ENCODE peak calls at places on chromosomes 12 and 14, in five cellular contexts. One of them, this sample, is unnamed.
A peak's percentile ranks its signal among the peaks of the same experiment; 100 is the strongest.

GRCh38 chr12:108563804-108564151 is 1.4 kb downstream of the ISCU start:
- DNase-seq in thoracic aorta: no peak
- DNase-seq in sigmoid colon: no peak
- DNase-seq in lower lobe of right lung: no peak
- DNase-seq in WERI-Rb-1: no peak
- DNase-seq in this sample: no peak

GRCh38 chr12:30416631-30417030 is 279.0 kb downstream of the IPO8 start:
- DNase-seq in sigmoid colon: no peak
- DNase-seq in lower lobe of right lung: no peak
- DNase-seq in WERI-Rb-1: no peak
- DNase-seq in thoracic aorta: no peak
- DNase-seq in this sample: no peak

GRCh38 chr14:75303415-75303814 is 24.8 kb downstream of the FOS start:
- DNase-seq in thoracic aorta: no peak
- DNase-seq in sigmoid colon: peak; percentile 86
- DNase-seq in WERI-Rb-1: peak; percentile 67
- DNase-seq in lower lobe of right lung: peak; percentile 70
- DNase-seq in this sample: peak; percentile 68

GRCh38 chr14:100416081-100416480 is 92.9 kb downstream of the SLC25A47 start:
- DNase-seq in WERI-Rb-1: no peak
- DNase-seq in lower lobe of right lung: no peak
- DNase-seq in sigmoid colon: no peak
- DNase-seq in thoracic aorta: no peak
- DNase-seq in this sample: no peak

GRCh38 chr12:49974231-49974675 is 1.5 kb downstream of the AQP6 start:
- DNase-seq in lower lobe of right lung: peak; percentile 76
- DNase-seq in sigmoid colon: peak; percentile 93
- DNase-seq in WERI-Rb-1: peak; percentile 89
- DNase-seq in thoracic aorta: no peak
- DNase-seq in this sample: peak; percentile 58

GRCh38 chr12:47954058-47954457 is 9.3 kb upstream of the TMEM106C start:
- DNase-seq in thoracic aorta: no peak
- DNase-seq in sigmoid colon: peak; percentile 45
- DNase-seq in WERI-Rb-1: no peak
- DNase-seq in lower lobe of right lung: no peak
- DNase-seq in this sample: no peak

GRCh38 chr12:100675432-100675831 is 101.9 kb downstream of the GAS2L3 start:
- DNase-seq in WERI-Rb-1: no peak
- DNase-seq in lower lobe of right lung: no peak
- DNase-seq in sigmoid colon: no peak
- DNase-seq in thoracic aorta: no peak
- DNase-seq in this sample: no peak

GRCh38 chr12:42961395-42961794 is 371.8 kb upstream of the PRICKLE1 start:
- DNase-seq in lower lobe of right lung: no peak
- DNase-seq in thoracic aorta: no peak
- DNase-seq in sigmoid colon: no peak
- DNase-seq in WERI-Rb-1: no peak
- DNase-seq in this sample: no peak

GRCh38 chr14:60848066-60848465 is 113.5 kb downstream of the MNAT1 start:
- DNase-seq in thoracic aorta: no peak
- DNase-seq in lower lobe of right lung: no peak
- DNase-seq in sigmoid colon: no peak
- DNase-seq in WERI-Rb-1: no peak
- DNase-seq in this sample: no peak

DNA sequence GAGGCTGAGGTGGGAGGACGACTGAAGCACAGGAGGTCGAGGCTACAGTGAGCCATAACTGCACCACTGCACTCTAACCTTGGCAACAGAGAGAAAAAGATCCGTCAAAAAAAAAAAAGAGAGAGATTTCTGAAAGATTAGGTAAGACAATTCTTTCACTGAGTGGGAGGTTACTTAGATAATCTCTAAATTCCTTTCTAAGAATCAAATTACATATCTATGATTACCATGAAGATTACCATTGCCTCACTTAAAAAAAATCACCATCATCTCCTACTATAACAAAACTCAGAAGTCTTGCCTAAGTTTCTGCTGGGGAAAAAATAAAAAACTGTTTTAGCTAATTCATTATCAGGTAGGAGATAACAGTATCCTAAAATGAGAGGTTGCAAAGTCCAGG is 366.7 kb downstream of the DUSP6 start:
- DNase-seq in WERI-Rb-1: no peak
- DNase-seq in lower lobe of right lung: no peak
- DNase-seq in thoracic aorta: no peak
- DNase-seq in sigmoid colon: no peak
- DNase-seq in this sample: no peak
- TF ChIP-seq CTCF in WERI-Rb-1: no peak
- TF ChIP-seq CTCF in lower lobe of right lung: no peak
- TF ChIP-seq CTCF in thoracic aorta: no peak
- TF ChIP-seq CTCF in sigmoid colon: no peak
- TF ChIP-seq CTCF in this sample: no peak

GRCh38 chr14:101781240-101782061 is 19.9 kb downstream of the PPP2R5C start:
- DNase-seq in lower lobe of right lung: no peak
- DNase-seq in WERI-Rb-1: no peak
- DNase-seq in sigmoid colon: no peak
- DNase-seq in thoracic aorta: no peak
- DNase-seq in this sample: peak; percentile 48
- TF ChIP-seq CTCF in lower lobe of right lung: no peak
- TF ChIP-seq CTCF in WERI-Rb-1: no peak
- TF ChIP-seq CTCF in sigmoid colon: no peak
- TF ChIP-seq CTCF in thoracic aorta: no peak
- TF ChIP-seq CTCF in this sample: no peak

DNA sequence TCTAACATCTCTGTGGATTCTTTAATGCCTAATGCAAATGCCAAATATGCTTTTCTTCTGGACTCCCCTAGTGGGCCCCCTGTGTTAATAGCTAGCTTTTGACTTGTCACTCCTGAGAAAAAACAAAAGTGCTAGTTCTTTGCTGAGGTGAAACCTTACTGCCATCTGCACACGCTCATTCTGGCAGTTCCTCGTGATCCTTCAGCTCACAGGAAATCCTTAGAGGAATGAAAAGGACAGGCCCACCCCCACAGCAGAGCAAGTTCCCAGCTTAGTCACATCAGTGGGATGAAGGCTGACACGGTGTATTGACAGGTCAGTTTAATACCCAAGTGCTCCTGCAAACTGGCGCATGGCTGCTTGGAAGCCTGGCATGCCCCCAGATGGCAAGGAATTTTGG is 165.1 kb upstream of the ATP2B1 start:
- DNase-seq in thoracic aorta: no peak
- DNase-seq in sigmoid colon: no peak
- DNase-seq in lower lobe of right lung: no peak
- DNase-seq in WERI-Rb-1: peak; percentile 75
- DNase-seq in this sample: no peak
- TF ChIP-seq CTCF in thoracic aorta: no peak
- TF ChIP-seq CTCF in sigmoid colon: no peak
- TF ChIP-seq CTCF in lower lobe of right lung: no peak
- TF ChIP-seq CTCF in WERI-Rb-1: no peak
- TF ChIP-seq CTCF in this sample: no peak

DNA sequence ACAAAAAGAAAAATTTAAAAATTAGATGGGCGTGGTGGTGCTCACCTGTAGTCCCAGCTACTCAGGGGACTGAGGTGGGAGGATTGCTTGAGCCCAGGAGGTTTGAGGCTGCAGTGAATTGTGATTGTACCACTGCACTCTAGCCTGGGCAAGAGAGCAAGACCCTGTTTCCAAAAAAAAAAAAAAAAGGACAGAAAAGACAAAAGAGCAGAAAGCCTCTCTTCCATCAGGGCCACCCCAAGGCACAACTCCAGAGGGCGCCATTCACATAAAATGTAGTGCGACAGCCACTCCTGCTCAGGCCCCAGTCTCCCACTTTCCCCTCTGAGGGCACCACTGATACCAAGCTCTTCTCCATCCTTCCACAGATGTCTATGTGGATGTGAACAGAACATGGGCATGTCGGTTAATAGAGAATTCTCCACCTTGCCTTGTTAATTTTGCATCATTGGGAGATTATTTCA is 41.8 kb downstream of the DGLUCY start:
- DNase-seq in thoracic aorta: no peak
- DNase-seq in WERI-Rb-1: no peak
- DNase-seq in lower lobe of right lung: no peak
- DNase-seq in sigmoid colon: no peak
- DNase-seq in this sample: no peak
- TF ChIP-seq CTCF in thoracic aorta: no peak
- TF ChIP-seq CTCF in WERI-Rb-1: peak; percentile 23
- TF ChIP-seq CTCF in lower lobe of right lung: no peak
- TF ChIP-seq CTCF in sigmoid colon: no peak
- TF ChIP-seq CTCF in this sample: no peak

DNA sequence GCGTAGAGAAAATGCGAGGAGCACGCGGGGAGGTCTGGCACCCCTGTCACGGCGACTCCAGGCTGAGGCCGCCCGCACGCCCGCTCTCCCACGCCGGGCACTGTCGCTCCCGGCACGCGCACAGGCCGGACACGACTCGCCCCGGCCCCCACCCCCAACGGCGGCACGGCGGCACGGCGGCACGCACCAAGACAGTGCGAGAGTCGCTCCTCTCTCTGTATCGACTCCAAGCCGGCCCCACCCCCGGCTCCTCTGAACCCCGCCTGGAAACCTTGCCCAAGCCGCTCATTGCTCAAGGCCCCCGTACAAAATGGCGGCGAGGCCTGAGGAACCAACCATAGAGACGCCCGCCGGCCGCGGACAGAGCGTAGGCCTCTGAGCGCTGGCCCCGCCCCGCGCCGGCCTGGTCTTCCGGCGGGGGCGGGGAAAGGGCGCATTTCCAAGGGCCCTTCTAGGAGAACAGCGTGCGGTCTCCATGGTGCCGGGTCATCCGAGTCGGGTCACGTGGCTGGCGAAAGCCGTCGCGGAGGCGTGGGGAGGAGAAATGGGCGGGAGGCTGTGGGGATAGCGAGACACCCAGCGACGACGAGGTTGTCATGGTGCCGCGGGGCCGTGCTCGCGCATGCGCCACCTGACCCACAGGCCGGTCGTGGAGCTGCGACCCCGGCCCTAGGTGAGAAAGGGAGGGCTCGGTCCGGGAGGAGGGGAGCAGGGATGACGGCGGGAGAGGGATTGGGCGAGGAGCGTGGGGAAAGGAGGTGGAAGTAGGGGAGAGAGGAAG is at the start of gene CIPC:
- DNase-seq in lower lobe of right lung: peak; percentile 100
- DNase-seq in WERI-Rb-1: peak; percentile 99
- DNase-seq in thoracic aorta: peak; percentile 98
- DNase-seq in sigmoid colon: peak; percentile 100
- DNase-seq in this sample: peak; percentile 99
- TF ChIP-seq CTCF in lower lobe of right lung: no peak
- TF ChIP-seq CTCF in WERI-Rb-1: no peak
- TF ChIP-seq CTCF in thoracic aorta: no peak
- TF ChIP-seq CTCF in sigmoid colon: no peak
- TF ChIP-seq CTCF in this sample: no peak

GRCh38 chr14:96038920-96039632 is at the start of gene C14orf132:
- DNase-seq in lower lobe of right lung: peak; percentile 79
- DNase-seq in WERI-Rb-1: peak; percentile 83
- DNase-seq in thoracic aorta: peak; percentile 29
- DNase-seq in sigmoid colon: peak; percentile 85
- DNase-seq in this sample: peak; percentile 74

GRCh38 chr14:96040836-96041371 is 1.7 kb downstream of the C14orf132 start:
- DNase-seq in sigmoid colon: no peak
- DNase-seq in lower lobe of right lung: no peak
- DNase-seq in thoracic aorta: no peak
- DNase-seq in WERI-Rb-1: no peak
- DNase-seq in this sample: no peak

GRCh38 chr14:96037891-96038557 is 1.1 kb upstream of the C14orf132 start:
- DNase-seq in WERI-Rb-1: no peak
- DNase-seq in thoracic aorta: peak; percentile 60
- DNase-seq in lower lobe of right lung: peak; percentile 87
- DNase-seq in sigmoid colon: peak; percentile 77
- DNase-seq in this sample: no peak

GRCh38 chr14:96038558-96038919 is 623 bp upstream of the C14orf132 start:
- DNase-seq in WERI-Rb-1: no peak
- DNase-seq in sigmoid colon: no peak
- DNase-seq in thoracic aorta: no peak
- DNase-seq in lower lobe of right lung: no peak
- DNase-seq in this sample: no peak

DNA sequence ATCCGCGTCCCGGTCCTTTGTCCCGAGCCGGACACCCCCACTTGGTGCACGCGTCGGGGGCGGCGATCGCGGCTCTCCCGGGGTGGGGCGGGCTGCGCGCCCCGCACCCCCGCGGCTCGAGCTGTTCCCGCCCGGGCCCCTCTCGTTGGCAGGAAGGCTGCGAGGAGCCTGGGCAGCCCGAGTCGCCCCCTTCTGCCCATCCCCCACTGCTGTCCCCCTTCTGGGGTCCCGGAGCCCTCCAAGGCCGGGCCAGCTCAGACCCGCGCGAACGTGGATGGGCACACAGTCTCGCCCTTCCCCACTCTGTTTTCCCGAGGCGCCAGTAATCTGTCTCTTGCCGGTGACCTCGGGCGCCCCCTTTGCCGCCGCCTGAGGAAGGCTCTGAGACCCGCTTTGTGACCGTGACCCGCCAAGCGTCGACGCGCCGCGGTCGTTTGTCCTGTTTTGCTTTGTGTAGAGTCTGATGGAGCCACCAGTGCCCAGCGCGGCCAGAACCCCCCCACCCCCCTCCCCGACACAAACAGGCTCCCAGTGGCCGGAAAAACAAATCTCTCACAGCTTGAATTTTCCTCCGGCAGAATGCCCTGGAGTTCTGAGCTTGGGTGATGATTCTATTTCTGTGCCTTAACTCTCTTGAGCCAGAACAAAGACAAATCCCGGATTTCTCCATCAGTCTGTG is 610 bp downstream of the C14orf132 start:
- DNase-seq in sigmoid colon: peak; percentile 70
- DNase-seq in thoracic aorta: no peak
- DNase-seq in WERI-Rb-1: peak; percentile 64
- DNase-seq in lower lobe of right lung: peak; percentile 55
- DNase-seq in this sample: peak; percentile 67
- TF ChIP-seq CTCF in sigmoid colon: no peak
- TF ChIP-seq CTCF in thoracic aorta: no peak
- TF ChIP-seq CTCF in WERI-Rb-1: peak; percentile 22
- TF ChIP-seq CTCF in lower lobe of right lung: peak; percentile 12
- TF ChIP-seq CTCF in this sample: peak; percentile 17

This sample was measured in nephron progenitor cell.